ENCODE peak calls at places on chromosome 16, in four cellular contexts. L is GM23338, E is SK-N-SH, Z is GM12891. N is an unnamed sample.

GRCh38 chr16:5642034-5642433 is 544.4 kb upstream of the EEF2KMT start:
- DNase-seq in Z (no peak), E (no peak), L (no peak), N (no peak)

GRCh38 chr16:26642047-26642664 is 424.6 kb upstream of the C16orf82 start:
- DNase-seq in Z (no peak), L (no peak), E (no peak), N (no peak)

GRCh38 chr16:7086842-7087616 is 245.6 kb upstream of the RBFOX1 start:
- DNase-seq in Z (no peak), E (peak), L (peak), N (no peak)

GRCh38 chr16:87681990-87682570 is 79.8 kb downstream of the JPH3 start:
- DNase-seq in L (peak), Z (no peak), E (no peak), N (no peak)

GRCh38 chr16:27240948-27241531 is 27.5 kb downstream of the NSMCE1 start:
- DNase-seq in Z (no peak), E (no peak), L (no peak), N (peak)

GRCh38 chr16:5604770-5605169 is 507.2 kb upstream of the EEF2KMT start:
- DNase-seq in Z (no peak), E (peak), L (peak), N (no peak)

GRCh38 chr16:75116081-75116910 is at the start of gene LDHD:
- DNase-seq in Z (no peak), E (peak), L (peak), N (peak)

GRCh38 chr16:66387817-66388332 is 21.4 kb downstream of the CDH5 start:
- DNase-seq in L (no peak), E (no peak), Z (no peak), N (peak)

GRCh38 chr16:22250522-22250921 is 44.4 kb downstream of the EEF2K start:
- DNase-seq in E (no peak), L (no peak), Z (no peak), N (no peak)

GRCh38 chr16:11256657-11257130 is 690 bp upstream of the SOCS1 start:
- DNase-seq in Z (no peak), E (peak), L (peak), N (no peak)

GRCh38 chr16:70730016-70730415 is 44.2 kb upstream of the MTSS2 start:
- DNase-seq in E (no peak), Z (no peak), L (no peak), N (no peak)

GRCh38 chr16:50606431-50607050 is 58.3 kb downstream of the NKD1 start:
- DNase-seq in L (no peak), Z (no peak), E (no peak), N (no peak)

GRCh38 chr16:89952049-89952448 is 3.5 kb downstream of the DEF8 start:
- DNase-seq in Z (no peak), E (no peak), L (no peak), N (no peak)

GRCh38 chr16:3509470-3509928 is 8.7 kb downstream of the CLUAP1 start:
- DNase-seq in E (no peak), L (no peak), Z (peak), N (peak)

GRCh38 chr16:2584742-2585650 is 47.2 kb downstream of the PDPK1 start:
- DNase-seq in Z (no peak), E (no peak), L (no peak), N (peak)

GRCh38 chr16:57863434-57864160 is 61.3 kb upstream of the KIFC3 start:
- DNase-seq in Z (no peak), E (peak), L (peak), N (no peak)

GRCh38 chr16:87581867-87582220 is 20.5 kb upstream of the JPH3 start:
- DNase-seq in Z (no peak), E (peak), L (no peak), N (peak)

GRCh38 chr16:85514601-85515318 is 98.4 kb upstream of the GSE1 start:
- DNase-seq in Z (no peak), E (peak), L (peak), N (no peak)

GRCh38 chr16:50372611-50373344 is 4.0 kb upstream of the BRD7 start:
- DNase-seq in Z (no peak), L (no peak), E (peak), N (no peak)

GRCh38 chr16:68069511-68070248 is 15.5 kb upstream of the NFATC3 start:
- DNase-seq in Z (no peak), L (no peak), E (no peak), N (no peak)

GRCh38 chr16:27790546-27791403 is 240.8 kb downstream of the KATNIP start:
- DNase-seq in L (no peak), E (no peak), Z (no peak), N (no peak)

GRCh38 chr16:68311316-68311620 is 449 bp downstream of the PRMT7 start:
- DNase-seq in L (peak), Z (no peak), E (no peak), N (no peak)

DNA sequence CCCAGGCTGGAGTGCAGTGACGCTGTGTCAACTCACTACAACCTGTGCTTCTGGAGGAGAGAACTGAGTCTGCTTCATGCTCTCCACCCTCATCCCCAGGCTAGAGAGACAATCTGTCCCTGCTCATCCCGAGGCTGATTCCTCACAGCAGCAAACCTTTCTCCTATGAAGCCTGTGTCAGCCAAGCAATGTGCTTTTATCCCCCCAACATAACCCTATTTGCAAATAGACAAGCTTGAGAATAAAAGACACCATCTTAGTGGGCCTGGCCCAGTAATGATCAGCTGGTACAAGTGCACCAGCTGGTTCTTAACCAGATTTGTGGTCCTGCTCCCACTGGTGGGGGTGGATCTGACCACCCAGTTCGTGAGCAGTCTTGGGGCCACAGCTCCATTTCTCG is 322.8 kb downstream of the CPPED1 start:
- DNase-seq in L (no peak), E (no peak), Z (no peak), N (no peak)
- TF ChIP-seq POLR2AphosphoS5 in L (no peak), E (no peak), Z (no peak), N (no peak)

GRCh38 chr16:25010542-25010941 is 4.6 kb downstream of the ARHGAP17 start:
- DNase-seq in L (no peak), E (no peak), Z (no peak), N (no peak)

GRCh38 chr16:25013751-25014499 is 1.2 kb downstream of the ARHGAP17 start:
- DNase-seq in L (no peak), Z (no peak), E (no peak), N (no peak)

GRCh38 chr16:25013049-25013448 is 2.1 kb downstream of the ARHGAP17 start:
- DNase-seq in E (no peak), Z (no peak), L (no peak), N (no peak)

GRCh38 chr16:25012525-25012991 is 2.6 kb downstream of the ARHGAP17 start:
- DNase-seq in Z (no peak), L (no peak), E (no peak), N (no peak)

DNA sequence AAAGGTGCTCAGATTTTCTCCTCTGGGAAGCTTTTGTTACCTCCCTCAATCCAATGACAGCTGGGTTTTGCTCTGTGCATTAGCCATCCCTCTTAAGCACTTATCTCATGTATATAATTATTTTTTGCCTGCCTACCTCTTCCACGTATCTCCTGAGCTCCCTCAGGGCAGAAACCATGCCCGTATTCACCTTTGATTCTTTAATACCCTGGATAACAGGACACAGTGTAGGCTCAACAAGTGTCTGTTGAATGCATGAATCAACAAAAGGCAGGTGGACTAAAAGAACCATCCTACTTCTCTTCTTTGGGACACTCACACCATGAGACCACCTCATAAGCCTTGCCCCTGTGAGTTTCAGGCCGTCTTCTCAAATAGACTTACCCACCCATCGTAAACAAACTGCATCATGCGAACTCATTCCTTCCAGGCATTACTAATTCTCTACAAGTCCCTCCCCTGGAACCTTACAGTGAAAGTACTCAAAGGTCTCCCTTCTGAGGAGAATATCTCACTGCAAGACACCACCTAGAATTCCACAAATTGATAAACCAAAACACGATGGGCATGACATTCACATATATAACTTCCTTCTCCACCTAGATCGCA is 3.2 kb downstream of the ARHGAP17 start:
- DNase-seq in E (no peak), L (no peak), Z (no peak), N (no peak)
- TF ChIP-seq POLR2AphosphoS5 in E (no peak), L (no peak), Z (no peak), N (no peak)

GRCh38 chr16:69483611-69484010 is 59.2 kb downstream of the CYB5B start:
- DNase-seq in E (no peak), Z (no peak), L (no peak), N (no peak)

GRCh38 chr16:69478685-69479084 is 54.3 kb downstream of the CYB5B start:
- DNase-seq in E (no peak), Z (no peak), L (no peak), N (no peak)

GRCh38 chr16:69479806-69480205 is 55.4 kb downstream of the CYB5B start:
- DNase-seq in E (no peak), Z (no peak), L (no peak), N (no peak)

GRCh38 chr16:69482410-69482951 is 58.1 kb downstream of the CYB5B start:
- DNase-seq in Z (no peak), E (no peak), L (no peak), N (no peak)

GRCh38 chr16:69481901-69482341 is 57.5 kb downstream of the CYB5B start:
- DNase-seq in L (peak), Z (no peak), E (no peak), N (peak)
- TF ChIP-seq POLR2AphosphoS5 in L (no peak), Z (no peak), E (no peak), N (peak)

DNA sequence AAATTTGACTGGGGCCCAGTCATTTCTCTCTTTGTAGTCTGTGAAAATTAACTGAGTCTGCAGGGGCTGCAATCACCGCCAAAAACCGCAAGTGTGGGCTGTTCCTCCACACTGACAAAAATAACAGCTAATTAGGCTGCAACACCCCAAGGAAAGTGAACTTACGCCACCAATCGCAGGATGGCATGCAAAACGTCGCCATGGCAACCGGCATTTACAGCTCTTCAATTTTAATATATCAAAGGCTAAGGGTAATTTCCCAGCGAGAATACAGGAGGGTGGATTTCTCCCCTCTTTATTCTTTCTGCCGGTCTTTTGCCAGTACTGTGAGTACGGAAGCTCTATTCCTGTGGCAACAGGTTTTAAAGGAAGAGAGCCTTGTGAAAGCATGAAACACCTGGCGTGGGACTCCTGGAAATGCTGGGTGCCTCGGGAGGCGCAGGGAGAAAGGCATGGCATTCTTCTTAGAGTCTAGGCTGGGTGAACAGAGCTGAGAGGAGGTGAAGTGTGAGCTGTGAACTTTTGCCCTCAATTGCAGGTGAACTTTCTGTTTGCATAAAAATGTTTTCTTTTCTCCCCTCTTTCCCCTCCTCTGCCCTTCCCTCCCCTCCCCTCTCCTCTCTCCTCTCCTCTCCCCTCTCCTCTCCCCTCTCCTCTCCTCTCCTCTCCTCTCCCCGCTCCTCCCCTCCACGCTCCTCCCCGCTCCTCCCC is 399.7 kb downstream of the XYLT1 start:
- DNase-seq in Z (peak), L (peak), E (no peak), N (peak)
- TF ChIP-seq POLR2AphosphoS5 in Z (no peak), L (no peak), E (no peak), N (no peak)

DNA sequence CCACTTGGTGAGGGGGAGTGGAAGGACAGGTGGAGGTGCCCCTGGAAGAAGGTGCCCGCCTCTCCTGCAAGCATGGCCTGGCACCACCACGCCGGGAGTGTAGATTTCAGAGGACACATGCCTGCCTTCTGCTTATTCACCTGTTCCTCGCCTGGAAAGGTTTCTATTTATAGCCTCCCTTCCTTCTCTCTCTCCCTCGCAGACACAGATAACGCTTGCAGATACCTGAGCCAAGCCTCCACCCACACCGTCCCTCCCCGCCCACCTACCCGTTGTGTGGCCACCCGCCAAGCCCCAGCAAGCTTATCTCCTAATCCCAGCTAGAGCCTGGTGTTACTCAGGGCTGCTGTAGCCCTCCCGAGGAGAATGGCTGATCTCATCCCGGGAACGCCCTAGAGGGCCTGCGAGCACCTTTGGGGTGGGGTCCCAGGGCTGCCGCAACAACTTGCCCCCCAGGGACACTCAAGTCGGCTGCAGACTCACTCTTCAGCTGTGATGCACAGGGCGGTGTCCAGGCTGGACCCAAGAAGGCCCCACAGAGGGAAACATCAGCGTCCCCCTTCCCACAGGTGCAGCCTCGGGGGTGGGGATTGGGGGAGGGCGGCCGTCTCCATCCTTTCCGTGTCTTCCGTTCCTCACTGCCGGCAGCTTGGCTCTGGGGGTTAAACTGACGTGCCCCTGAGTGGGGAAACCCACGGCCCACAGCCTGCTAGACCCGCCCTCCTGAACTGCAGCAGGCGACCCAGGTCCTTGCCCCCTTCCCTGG is 1.9 kb upstream of the SNAI3 start:
- DNase-seq in L (no peak), Z (no peak), E (peak), N (peak)
- TF ChIP-seq POLR2AphosphoS5 in L (no peak), Z (no peak), E (no peak), N (no peak)

GRCh38 chr16:72859581-72859980 is 188.3 kb downstream of the ZFHX3 start:
- DNase-seq in L (no peak), E (no peak), Z (no peak), N (no peak)

GRCh38 chr16:72858611-72859493 is 189.1 kb downstream of the ZFHX3 start:
- DNase-seq in Z (no peak), E (peak), L (no peak), N (no peak)

GRCh38 chr16:72862090-72862489 is 185.8 kb downstream of the ZFHX3 start:
- DNase-seq in L (no peak), E (no peak), Z (no peak), N (no peak)

GRCh38 chr16:72857841-72858594 is 189.9 kb downstream of the ZFHX3 start:
- DNase-seq in L (no peak), E (no peak), Z (no peak), N (no peak)

DNA sequence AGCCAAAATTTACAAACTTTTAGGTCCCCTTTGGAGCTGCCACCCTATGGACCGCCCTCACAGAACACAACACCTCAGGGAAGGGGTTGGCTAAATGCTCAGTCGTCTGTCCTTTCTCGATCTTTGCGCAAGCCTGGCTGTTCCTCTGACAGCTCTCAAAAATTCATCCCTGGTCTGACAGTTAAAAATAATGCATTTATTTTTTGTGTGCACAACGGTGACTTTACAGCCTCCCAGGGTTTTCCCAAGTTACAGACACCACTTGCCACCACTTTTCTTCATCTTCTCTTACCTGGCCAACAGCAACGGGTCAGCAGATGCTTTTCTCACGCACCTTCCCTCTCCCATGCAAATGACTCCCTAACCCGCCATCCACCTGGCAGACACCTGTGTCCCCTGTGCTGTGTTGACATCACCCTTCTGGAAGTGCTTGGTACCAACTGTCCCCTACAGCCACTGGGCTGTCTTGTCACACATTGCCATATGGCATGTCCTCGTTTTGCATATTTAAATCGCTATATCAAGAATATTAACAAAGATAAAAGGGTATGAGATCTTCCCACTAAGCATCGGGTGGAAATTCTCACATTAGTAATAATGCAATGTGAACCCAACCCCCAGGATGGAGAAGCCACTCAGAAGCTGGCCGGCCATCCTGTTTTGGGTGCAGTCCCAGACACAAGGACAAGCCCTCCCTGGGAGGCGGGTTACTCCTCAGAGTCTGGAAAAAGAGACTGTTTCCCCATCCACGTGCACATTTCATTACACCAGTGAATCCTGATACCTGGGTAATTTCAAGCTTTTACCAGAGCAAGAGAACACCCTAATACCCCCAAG is 187.0 kb downstream of the ZFHX3 start:
- DNase-seq in E (no peak), L (no peak), Z (no peak), N (no peak)
- TF ChIP-seq POLR2AphosphoS5 in E (no peak), L (no peak), Z (no peak), N (no peak)

GRCh38 chr16:29802416-29802935 is 3.9 kb upstream of the MAZ start:
- DNase-seq in E (no peak), L (no peak), Z (no peak), N (no peak)
- TF ChIP-seq POLR2AphosphoS5 in E (no peak), L (peak), Z (no peak), N (no peak)

DNA sequence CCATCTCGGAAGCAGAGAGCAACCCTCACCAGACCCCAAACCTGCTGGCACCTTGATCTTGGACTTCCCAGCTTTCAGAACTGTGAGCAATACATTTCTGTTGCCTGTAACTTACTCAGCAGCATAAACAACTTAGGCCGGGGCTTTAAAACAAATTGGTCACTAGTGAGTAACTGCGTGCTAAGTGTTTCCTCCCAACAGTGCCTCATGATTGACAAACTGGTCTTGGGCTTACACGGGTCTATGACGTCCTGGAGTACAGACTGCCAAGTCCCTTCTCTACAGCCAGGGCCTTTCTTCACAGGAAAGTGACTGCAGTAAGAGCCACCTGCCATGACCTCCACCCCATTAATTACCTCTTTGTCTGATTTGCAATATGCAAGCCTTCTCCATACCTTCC is 136.7 kb downstream of the XYLT1 start:
- DNase-seq in L (no peak), E (no peak), Z (no peak), N (no peak)
- TF ChIP-seq POLR2AphosphoS5 in L (no peak), E (no peak), Z (no peak), N (no peak)

DNA sequence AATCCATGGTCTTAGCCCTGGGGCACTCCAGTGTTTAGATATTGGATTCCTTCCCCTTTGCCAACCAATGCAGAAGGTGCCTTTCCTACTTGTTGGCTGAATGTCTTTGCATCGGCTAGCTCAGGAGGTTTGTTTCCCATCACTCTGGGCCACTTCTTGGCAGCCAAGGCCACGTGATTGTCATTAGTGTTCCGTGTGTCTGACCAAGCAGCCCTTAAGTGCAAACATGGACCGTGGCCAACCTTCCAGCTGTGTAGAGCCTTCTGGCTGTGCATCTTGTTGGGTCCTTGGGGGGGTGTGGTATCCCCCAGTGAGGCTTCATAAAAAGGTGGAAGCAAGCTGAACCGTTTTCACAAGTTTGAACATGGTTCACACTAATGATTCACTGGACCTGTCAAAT is 66.0 kb downstream of the GNAO1 start:
- DNase-seq in E (peak), Z (no peak), L (no peak), N (no peak)
- TF ChIP-seq POLR2AphosphoS5 in E (no peak), Z (no peak), L (no peak), N (no peak)

N was measured in spleen.